ENCODE peak calls at places on chromosomes 2 and 18, in six cellular contexts. D, V, Q, N, A and E are unnamed samples.
A peak's percentile ranks its signal among the peaks of the same experiment; 100 is the strongest.

GRCh38 chr2:242024751-242025355 is 155.3 kb downstream of the RTP5 start:
- DNase-seq in D (no peak), V (peak; percentile 23), Q (no peak), N (no peak), A (no peak), E (no peak)

GRCh38 chr2:99545622-99546021 is 55.8 kb upstream of the REV1 start:
- DNase-seq in D (no peak), V (no peak), Q (no peak), N (no peak), A (no peak), E (no peak)

GRCh38 chr2:111032721-111033532 is 87.8 kb upstream of the BCL2L11 start:
- DNase-seq in D (peak; percentile 53), V (peak; percentile 81), Q (no peak), N (no peak), A (no peak), E (no peak)

GRCh38 chr2:78681386-78681785 is 344.1 kb upstream of the REG3G start:
- DNase-seq in D (no peak), V (no peak), Q (no peak), N (no peak), A (no peak), E (no peak)

GRCh38 chr2:11405599-11406491 is 60.1 kb downstream of the E2F6 start:
- DNase-seq in D (peak; percentile 49), V (peak; percentile 87), Q (no peak), N (no peak), A (no peak), E (no peak)

GRCh38 chr2:747774-748351 is 70.7 kb upstream of the TMEM18 start:
- DNase-seq in D (no peak), V (no peak), Q (no peak), N (no peak), A (no peak), E (no peak)

GRCh38 chr2:8303322-8303832 is 378.5 kb upstream of the ID2 start:
- DNase-seq in D (peak; percentile 60), V (no peak), Q (no peak), N (no peak), A (no peak), E (no peak)

GRCh38 chr2:191020742-191021381 is 6.9 kb upstream of the STAT1 start:
- DNase-seq in D (peak; percentile 36), V (no peak), Q (no peak), N (no peak), A (no peak), E (peak; percentile 32)

GRCh38 chr18:59669872-59670657 is 27.2 kb downstream of the CCBE1 start:
- DNase-seq in D (no peak), V (no peak), Q (no peak), N (no peak), A (no peak), E (no peak)

GRCh38 chr18:38174594-38174993 is 609.0 kb upstream of the CELF4 start:
- DNase-seq in D (no peak), V (no peak), Q (peak; percentile 61), N (no peak), A (no peak), E (no peak)

GRCh38 chr18:8929381-8929780 is 173.1 kb upstream of the NDUFV2 start:
- DNase-seq in D (no peak), V (no peak), Q (no peak), N (no peak), A (no peak), E (no peak)

GRCh38 chr18:79399275-79400081 is 3.7 kb downstream of the NFATC1 start:
- DNase-seq in D (no peak), V (peak; percentile 53), Q (peak; percentile 34), N (peak; percentile 36), A (no peak), E (no peak)

GRCh38 chr2:224009605-224010330 is 29.3 kb downstream of the SERPINE2 start:
- DNase-seq in D (no peak), V (no peak), Q (no peak), N (peak; percentile 6), A (no peak), E (peak; percentile 48)

GRCh38 chr18:74066018-74066417 is 81.6 kb downstream of the FBXO15 start:
- DNase-seq in D (no peak), V (no peak), Q (no peak), N (no peak), A (no peak), E (no peak)

GRCh38 chr2:23561088-23561487 is 176.1 kb downstream of the KLHL29 start:
- DNase-seq in D (no peak), V (no peak), Q (no peak), N (no peak), A (no peak), E (no peak)

GRCh38 chr2:213220967-213221603 is 63.2 kb upstream of the SPAG16 start:
- DNase-seq in D (no peak), V (no peak), Q (no peak), N (no peak), A (no peak), E (no peak)

GRCh38 chr2:98479959-98480524 is 35.4 kb downstream of the INPP4A start:
- DNase-seq in D (peak; percentile 77), V (no peak), Q (peak; percentile 28), N (peak; percentile 89), A (no peak), E (peak; percentile 82)

GRCh38 chr2:180101846-180102245 is 94.7 kb upstream of the CWC22 start:
- DNase-seq in D (no peak), V (no peak), Q (no peak), N (no peak), A (no peak), E (peak; percentile 12)

GRCh38 chr2:105641389-105641811 is 103.3 kb upstream of the NCK2 start:
- DNase-seq in D (peak; percentile 54), V (no peak), Q (no peak), N (no peak), A (no peak), E (no peak)

DNA sequence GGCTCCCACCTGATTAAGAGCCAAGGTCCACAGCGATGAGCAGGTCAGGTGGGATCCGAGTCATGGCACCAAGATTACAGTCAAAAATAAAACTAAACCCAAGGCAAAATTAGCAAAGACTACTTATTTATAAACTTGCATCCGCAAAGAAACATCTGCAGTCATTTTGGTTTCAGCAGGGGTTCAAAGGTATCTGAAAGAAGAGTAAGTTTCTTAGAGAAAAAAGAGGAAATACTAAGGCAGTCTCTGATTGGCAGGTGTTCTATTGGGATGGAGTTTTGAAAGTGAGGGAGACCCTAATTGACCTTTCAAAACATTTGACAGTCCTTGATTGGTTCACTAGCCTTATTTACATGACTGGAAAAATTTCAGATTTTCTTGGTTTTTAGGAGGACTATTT is 11.0 kb upstream of the PLB1 start:
- DNase-seq in D (no peak), V (no peak), Q (no peak), N (no peak), A (no peak), E (no peak)
- H3K4me3 ChIP-seq in D (no peak overlapping the region), V (no peak overlapping the region), Q (no peak overlapping the region), N (no peak overlapping the region), A (no peak overlapping the region), E (no peak overlapping the region)

GRCh38 chr2:226552571-226553285 is 246.9 kb downstream of the IRS1 start:
- DNase-seq in D (no peak), V (no peak), Q (no peak), N (no peak), A (no peak), E (no peak)

GRCh38 chr2:226551522-226552250 is 247.9 kb downstream of the IRS1 start:
- DNase-seq in D (no peak), V (no peak), Q (no peak), N (no peak), A (no peak), E (no peak)

GRCh38 chr2:226548706-226549105 is 250.9 kb downstream of the IRS1 start:
- DNase-seq in D (no peak), V (no peak), Q (no peak), N (no peak), A (no peak), E (peak; percentile 26)

GRCh38 chr2:226553333-226553732 is 246.3 kb downstream of the IRS1 start:
- DNase-seq in D (no peak), V (no peak), Q (no peak), N (no peak), A (no peak), E (no peak)

GRCh38 chr2:226550801-226551200 is 248.8 kb downstream of the IRS1 start:
- DNase-seq in D (no peak), V (no peak), Q (no peak), N (no peak), A (no peak), E (no peak)
- TF ChIP-seq CTCF in D (no peak), V (no peak), Q (no peak), N (no peak), A (no peak), E (no peak)

GRCh38 chr18:13447621-13448020 is 229.1 kb downstream of the LDLRAD4 start:
- DNase-seq in D (no peak), V (no peak), Q (no peak), N (peak; percentile 56), A (no peak), E (peak; percentile 89)

GRCh38 chr18:13445241-13445897 is 226.8 kb downstream of the LDLRAD4 start:
- DNase-seq in D (peak; percentile 4), V (no peak), Q (no peak), N (no peak), A (no peak), E (no peak)

GRCh38 chr18:13446581-13447470 is 228.3 kb downstream of the LDLRAD4 start:
- DNase-seq in D (no peak), V (no peak), Q (no peak), N (no peak), A (no peak), E (peak; percentile 64)

GRCh38 chr18:13444430-13445240 is 226.1 kb downstream of the LDLRAD4 start:
- DNase-seq in D (no peak), V (no peak), Q (no peak), N (no peak), A (no peak), E (no peak)

GRCh38 chr18:13446024-13446423 is 227.5 kb downstream of the LDLRAD4 start:
- DNase-seq in D (no peak), V (no peak), Q (no peak), N (no peak), A (no peak), E (no peak)
- H3K27me3 ChIP-seq in D (no peaks in the 10 kb centered on the region), V (no peaks in the 10 kb centered on the region), Q (no peaks in the 10 kb centered on the region), N (no peaks in the 10 kb centered on the region), A (no peaks in the 10 kb centered on the region), E (no peaks in the 10 kb centered on the region)

GRCh38 chr2:174266288-174266687 is 18.0 kb upstream of the OLA1 start:
- DNase-seq in D (no peak), V (no peak), Q (no peak), N (no peak), A (no peak), E (no peak)

GRCh38 chr2:174259981-174260380 is 11.6 kb upstream of the OLA1 start:
- DNase-seq in D (no peak), V (no peak), Q (no peak), N (no peak), A (no peak), E (peak; percentile 85)

DNA sequence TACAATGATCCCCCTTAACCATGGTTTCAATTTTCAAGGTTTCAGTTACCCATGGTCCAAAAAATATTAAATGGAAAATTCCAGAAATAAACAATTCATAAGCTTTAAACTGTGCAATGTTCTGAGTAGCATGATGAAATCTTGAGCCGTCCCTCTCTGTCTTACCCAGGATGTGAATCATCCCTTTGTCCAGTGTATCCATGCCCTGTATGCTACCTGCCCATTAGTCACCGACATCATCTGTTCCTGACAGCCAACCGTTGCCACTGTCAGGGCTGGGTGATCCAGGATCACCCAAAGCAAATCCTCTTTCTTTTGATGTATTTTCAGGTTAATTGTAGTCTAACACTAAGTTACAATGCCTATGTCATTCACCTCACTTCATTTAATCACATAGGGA is 15.7 kb upstream of the OLA1 start:
- DNase-seq in D (no peak), V (no peak), Q (no peak), N (peak; percentile 37), A (no peak), E (no peak)
- H3K4me3 ChIP-seq in D (no peak overlapping the region), V (no peak overlapping the region), Q (no peak overlapping the region), N (no peak overlapping the region), A (no peak overlapping the region), E (no peak overlapping the region)